ENCODE peak calls at places on chromosomes 7 and 10, in ten cellular contexts. S, A, I, B, N, H, T, W, C and V are unnamed samples.

GRCh38 chr10:124619195-124619594 is 125.0 kb downstream of the FAM53B start:
- DNase-seq in C (no peak), I (peak), S (no peak), T (no peak), B (no peak), W (no peak), A (peak), N (peak), H (no peak), V (no peak)

GRCh38 chr7:116330961-116331360 is 120.6 kb downstream of the TES start:
- DNase-seq in S (no peak), A (peak), B (no peak), H (peak), C (no peak), T (peak), I (no peak), N (no peak), W (no peak), V (peak)

GRCh38 chr7:112067609-112068540 is 138.3 kb downstream of the DOCK4 start:
- DNase-seq in B (no peak), W (no peak), A (no peak), C (no peak), S (no peak), H (no peak), I (no peak), N (no peak), T (no peak), V (no peak)

GRCh38 chr7:102036958-102037357 is 219.5 kb downstream of the CUX1 start:
- DNase-seq in C (no peak), N (no peak), I (no peak), W (peak), A (no peak), B (no peak), T (no peak), H (no peak), S (no peak), V (no peak)

GRCh38 chr7:120554960-120555571 is 282.1 kb downstream of the KCND2 start:
- DNase-seq in B (no peak), C (peak), N (peak), T (peak), S (no peak), I (peak), W (no peak), H (peak), A (peak), V (peak)

GRCh38 chr10:114987995-114988394 is 50.0 kb downstream of the TRUB1 start:
- DNase-seq in N (peak), I (no peak), W (no peak), A (peak), H (peak), T (peak), C (no peak), S (no peak), B (no peak), V (peak)

GRCh38 chr7:116736927-116737715 is 65.1 kb downstream of the MET start:
- DNase-seq in N (no peak), H (peak), C (no peak), A (peak), T (peak), S (no peak), W (no peak), B (no peak), I (no peak), V (no peak)

GRCh38 chr7:134768243-134768642 is 11.2 kb upstream of the CALD1 start:
- DNase-seq in A (no peak), C (no peak), W (no peak), H (no peak), S (no peak), T (no peak), N (peak), I (no peak), B (no peak), V (no peak)

GRCh38 chr10:103445767-103446567 is 6.2 kb downstream of the CALHM2 start:
- DNase-seq in W (peak), I (no peak), C (no peak), A (peak), N (peak), T (peak), H (peak), B (no peak), S (no peak), V (peak)

GRCh38 chr10:19704544-19704943 is 111.7 kb upstream of the PLXDC2 start:
- DNase-seq in W (no peak), N (no peak), H (no peak), B (no peak), A (no peak), S (no peak), C (no peak), I (no peak), T (no peak), V (no peak)

GRCh38 chr7:31494421-31494820 is 19.5 kb upstream of the ITPRID1 start:
- DNase-seq in I (no peak), H (no peak), C (no peak), N (no peak), B (no peak), T (no peak), W (no peak), A (no peak), S (no peak), V (no peak)